ENCODE peak calls at places on chromosomes 1 and 21, in nine cellular contexts. Q is naive thymus-derived CD8-positive, alpha-beta T cell; B is stimulated activated memory B cell treated with anti-CD40 and anti-IgM and Interleukin-4, amounts not matched to agents 10 μg/mL and 1 μg/mL and 100 μg/mL, for 72 hours; Z is activated CD8-positive, alpha-beta T cell treated with anti-CD3 and anti-CD28 coated beads, Interleukin-2, amount 10 ng/mL, durations not matched to agents 7 days and 5 days; Y is activated naive CD4-positive, alpha-beta T cell treated with anti-CD3 and anti-CD28 coated beads, Interleukin-2, amount 50 U/mL, for 72 hours; T is left cardiac atrium; L is T-cell; N is left lung; K is pancreas. M is an unnamed sample.

GRCh38 chr21:42681296-42682206 is 28.1 kb downstream of the PDE9A start:
- ATAC-seq in Y (peak), N (no peak), Z (peak), L (peak), Q (peak), T (no peak), K (no peak), B (no peak), M (no peak)

GRCh38 chr1:201531551-201532425 is 7.1 kb upstream of the NAV1 start:
- ATAC-seq in Y (no peak), B (no peak), N (no peak), Z (no peak), Q (no peak), K (peak), L (no peak), T (no peak), M (no peak)

GRCh38 chr1:209732725-209733124 is 23.1 kb upstream of the TRAF3IP3 start:
- ATAC-seq in B (no peak), Q (no peak), N (no peak), K (no peak), T (no peak), L (no peak), Z (no peak), Y (no peak), M (no peak)

GRCh38 chr1:208534979-208535378 is 290.8 kb upstream of the PLXNA2 start:
- ATAC-seq in K (no peak), N (no peak), Y (no peak), T (no peak), L (no peak), Q (no peak), Z (no peak), B (no peak), M (no peak)

GRCh38 chr1:108533351-108534083 is 26.4 kb upstream of the EEIG2 start:
- ATAC-seq in T (no peak), K (peak), Q (no peak), Z (no peak), Y (no peak), N (peak), L (no peak), B (peak), M (no peak)

GRCh38 chr1:185568155-185569123 is 165.8 kb upstream of the HMCN1 start:
- ATAC-seq in Y (peak), T (no peak), L (no peak), N (no peak), Q (peak), Z (peak), B (no peak), K (no peak), M (no peak)

GRCh38 chr1:154344977-154345837 is 19.9 kb downstream of the ATP8B2 start:
- ATAC-seq in Q (peak), Y (peak), B (no peak), Z (no peak), K (no peak), L (peak), N (no peak), T (no peak), M (peak)

GRCh38 chr1:186626533-186626932 is 53.7 kb downstream of the PTGS2 start:
- ATAC-seq in Y (no peak), K (no peak), T (no peak), N (no peak), Q (no peak), Z (no peak), B (no peak), L (no peak), M (peak)

GRCh38 chr21:35198004-35198403 is 148.9 kb upstream of the RUNX1 start:
- ATAC-seq in K (peak), Q (no peak), L (no peak), Z (no peak), T (peak), B (no peak), Y (no peak), N (peak), M (peak)

GRCh38 chr1:8926707-8927694 is 18.7 kb upstream of the CA6 start:
- ATAC-seq in K (no peak), L (peak), Y (no peak), B (no peak), T (no peak), Z (peak), Q (peak), N (no peak), M (no peak)

GRCh38 chr1:231850786-231851185 is 224.2 kb downstream of the DISC1 start:
- ATAC-seq in T (peak), B (no peak), Y (no peak), K (peak), N (no peak), L (no peak), Q (no peak), Z (no peak), M (no peak)

GRCh38 chr1:173824315-173825081 is at the start of the genes CENPL and DARS2:
- ATAC-seq in T (peak), K (peak), L (peak), Q (peak), N (peak), Z (peak), B (peak), Y (peak), M (peak)

GRCh38 chr1:93416183-93416582 is 31.7 kb upstream of the FNBP1L start:
- ATAC-seq in K (no peak), N (no peak), B (peak), Q (no peak), Y (no peak), Z (no peak), L (no peak), T (no peak), M (no peak)

GRCh38 chr1:213438339-213438738 is 387.3 kb downstream of the RPS6KC1 start:
- ATAC-seq in Z (no peak), B (no peak), Y (peak), N (no peak), Q (no peak), T (no peak), K (no peak), L (no peak), M (no peak)

GRCh38 chr1:98314591-98314990 is 346.9 kb upstream of the SNX7 start:
- ATAC-seq in Z (no peak), Y (no peak), B (no peak), K (no peak), N (no peak), T (no peak), Q (no peak), L (no peak), M (no peak)